ENCODE peak calls at places on chromosomes 16 and 17, in ten cellular contexts. U is fibroblast of pulmonary artery; C is CD8-positive, alpha-beta T cell; J is activated CD4-positive, alpha-beta memory T cell treated with anti-CD3 and anti-CD28 coated beads, Interleukin-2, amount 10 ng/mL, durations not matched to agents 7 days and 5 days; A is kidney; B is mesothelial cell of epicardium; T is T-cell; F is astrocyte of the spinal cord; V is nucleus accumbens; S is stimulated activated CD4-positive, alpha-beta T cell treated with anti-CD3 and anti-CD28 coated beads, Interleukin-1b, Interleukin-23, amount 100 ng/mL, for 4 hours. R is an unnamed sample.
A peak's percentile ranks its signal among the peaks of the same experiment; 100 is the strongest.

GRCh38 chr16:51134269-51134812 is 16.7 kb downstream of the SALL1 start:
- DNase-seq in T (no peak), V (no peak), C (no peak), F (no peak), A (peak; percentile 78), J (no peak), U (no peak), S (no peak), B (no peak), R (no peak)

GRCh38 chr17:17528101-17528500 is 31.9 kb upstream of the RASD1 start:
- DNase-seq in C (no peak), T (no peak), B (no peak), V (no peak), F (no peak), A (no peak), J (no peak), U (no peak), S (no peak), R (no peak)

GRCh38 chr17:50831430-50832064 is 3.8 kb upstream of the WFIKKN2 start:
- DNase-seq in B (no peak), C (no peak), U (peak; percentile 40), F (no peak), A (peak; percentile 56), J (no peak), T (no peak), S (no peak), V (no peak), R (no peak)

GRCh38 chr16:22264786-22265185 is 32.4 kb upstream of the POLR3E start:
- DNase-seq in F (no peak), J (no peak), S (no peak), C (no peak), V (no peak), U (no peak), T (no peak), B (no peak), A (peak; percentile 9), R (no peak)

GRCh38 chr16:70610273-70611223 is 35.8 kb upstream of the IL34 start:
- DNase-seq in J (no peak), C (no peak), F (no peak), S (no peak), T (no peak), V (no peak), A (peak; percentile 91), U (no peak), B (no peak), R (no peak)

GRCh38 chr17:48234922-48235321 is 127.4 kb downstream of the SNX11 start:
- DNase-seq in S (no peak), U (no peak), J (no peak), A (no peak), V (no peak), T (no peak), B (no peak), C (no peak), F (no peak), R (no peak)

GRCh38 chr16:84040823-84041391 is 1.7 kb downstream of the SLC38A8 start:
- DNase-seq in J (no peak), A (peak; percentile 68), S (no peak), B (no peak), T (no peak), F (peak; percentile 21), U (no peak), C (no peak), V (peak; percentile 23), R (no peak)

GRCh38 chr17:75643033-75644017 is 10.1 kb downstream of the SMIM5 start:
- DNase-seq in T (no peak), C (no peak), A (peak; percentile 47), J (no peak), U (no peak), B (no peak), F (no peak), S (no peak), V (peak; percentile 45), R (no peak)

GRCh38 chr16:84795338-84796053 is 24.3 kb upstream of the CRISPLD2 start:
- DNase-seq in B (no peak), U (peak; percentile 99), A (peak; percentile 89), S (no peak), V (no peak), J (no peak), F (peak; percentile 83), C (no peak), T (no peak), R (no peak)

GRCh38 chr17:49976828-49977202 is 7.8 kb downstream of the DLX4 start:
- DNase-seq in U (no peak), F (no peak), A (no peak), T (no peak), J (no peak), V (no peak), B (no peak), C (no peak), S (no peak), R (no peak)

GRCh38 chr16:31499928-31500327 is 8.3 kb downstream of the RUSF1 start:
- DNase-seq in A (no peak), T (no peak), V (no peak), C (no peak), F (no peak), B (no peak), U (no peak), S (no peak), J (no peak), R (no peak)

GRCh38 chr17:13086142-13086769 is 68.4 kb upstream of the ELAC2 start:
- DNase-seq in S (no peak), U (no peak), V (no peak), J (no peak), F (no peak), B (no peak), C (no peak), T (no peak), A (no peak), R (no peak)

GRCh38 chr17:81218991-81219390 is 3.8 kb downstream of the CEP131 start:
- DNase-seq in F (no peak), U (no peak), C (no peak), V (no peak), B (no peak), T (no peak), A (no peak), S (no peak), J (no peak), R (no peak)

R was measured in CD4-positive, CD25-positive, alpha-beta regulatory T cell.